ENCODE peak calls at places on chromosomes 13 and 19, in seven cellular contexts. W is ascending aorta, I is HCT116, J is mesendoderm, O is uterus, T is NT2/D1, Y is cardiac muscle cell. Z is an unnamed sample.
A peak's percentile ranks its signal among the peaks of the same experiment; 100 is the strongest.

GRCh38 chr19:6423499-6424189 is 967 bp downstream of the KHSRP start:
- DNase-seq in J (peak; percentile 91), Y (peak; percentile 57), T (peak; percentile 38), O (peak; percentile 34), I (no peak), W (peak; percentile 69), Z (no peak)

GRCh38 chr13:111486801-111487200 is 166.4 kb downstream of the TEX29 start:
- DNase-seq in O (no peak), W (peak; percentile 18), T (no peak), J (no peak), Y (no peak), I (no peak), Z (no peak)

GRCh38 chr19:8310342-8311055 is 2.3 kb upstream of the CD320 start:
- DNase-seq in Y (no peak), W (peak; percentile 42), T (no peak), I (no peak), O (no peak), J (no peak), Z (no peak)

GRCh38 chr13:97030705-97031452 is 36.6 kb upstream of the OXGR1 start:
- DNase-seq in W (no peak), Y (peak; percentile 83), O (no peak), T (no peak), J (peak; percentile 67), I (peak; percentile 46), Z (no peak)

GRCh38 chr19:21921691-21922180 is 85.8 kb upstream of the ZNF43 start:
- DNase-seq in T (no peak), O (no peak), I (no peak), J (no peak), W (peak; percentile 2), Y (no peak), Z (no peak)

GRCh38 chr13:52644108-52644507 is 1.9 kb downstream of the HNRNPA1L2 start:
- DNase-seq in O (no peak), Y (no peak), J (no peak), W (no peak), I (no peak), T (no peak), Z (no peak)

GRCh38 chr19:4474504-4475136 is 2.5 kb downstream of the HDGFL2 start:
- DNase-seq in T (peak; percentile 68), O (no peak), W (no peak), Y (peak; percentile 72), I (no peak), J (peak; percentile 94), Z (no peak)

GRCh38 chr19:48393559-48394330 is at the start of gene GRIN2D:
- DNase-seq in Y (peak; percentile 47), O (no peak), T (no peak), W (no peak), J (peak; percentile 78), I (no peak), Z (no peak)

GRCh38 chr19:33988601-33989000 is 183.7 kb upstream of the LSM14A start:
- DNase-seq in O (no peak), T (no peak), I (no peak), Y (no peak), J (peak; percentile 74), W (no peak), Z (no peak)

GRCh38 chr19:42176990-42177685 is 40.3 kb downstream of the DEDD2 start:
- DNase-seq in Y (peak; percentile 80), I (peak; percentile 18), W (peak; percentile 74), J (peak; percentile 88), O (peak; percentile 64), T (peak; percentile 60), Z (no peak)

GRCh38 chr19:29833614-29834261 is 21.9 kb downstream of the CCNE1 start:
- DNase-seq in J (no peak), W (no peak), T (no peak), O (no peak), Y (no peak), I (no peak), Z (no peak)

GRCh38 chr19:1875646-1876493 is 9.4 kb downstream of the ABHD17A start:
- DNase-seq in I (peak; percentile 68), W (peak; percentile 96), T (peak; percentile 90), Y (peak; percentile 93), J (peak; percentile 95), O (peak; percentile 88), Z (no peak)

GRCh38 chr13:48709213-48709612 is 55.5 kb downstream of the CYSLTR2 start:
- DNase-seq in O (no peak), I (no peak), T (no peak), W (no peak), Y (no peak), J (peak; percentile 13), Z (no peak)

GRCh38 chr13:106488075-106488474 is 47.4 kb downstream of the EFNB2 start:
- DNase-seq in Y (no peak), O (no peak), J (no peak), T (no peak), W (no peak), I (no peak), Z (no peak)

GRCh38 chr19:33804021-33804799 is 7.5 kb downstream of the KCTD15 start:
- DNase-seq in W (peak; percentile 85), O (peak; percentile 81), J (no peak), Y (peak; percentile 80), I (no peak), T (no peak), Z (no peak)

GRCh38 chr13:89584058-89584457 is 1763.4 kb upstream of the MIR17HG start:
- DNase-seq in I (no peak), O (no peak), W (no peak), T (no peak), J (peak; percentile 47), Y (peak; percentile 18), Z (no peak)

GRCh38 chr19:44782729-44783128 is 5.0 kb downstream of the CBLC start:
- DNase-seq in I (no peak), J (peak; percentile 36), O (no peak), T (no peak), Y (no peak), W (no peak), Z (no peak)
- H3K36me3 ChIP-seq in I (peaks cover 18% of the 10 kb centered on the region), J (no peaks in the 10 kb centered on the region), O (no peaks in the 10 kb centered on the region), T (no peaks in the 10 kb centered on the region), Y (no peaks in the 10 kb centered on the region), W (no peaks in the 10 kb centered on the region), Z (no peaks in the 10 kb centered on the region)

DNA sequence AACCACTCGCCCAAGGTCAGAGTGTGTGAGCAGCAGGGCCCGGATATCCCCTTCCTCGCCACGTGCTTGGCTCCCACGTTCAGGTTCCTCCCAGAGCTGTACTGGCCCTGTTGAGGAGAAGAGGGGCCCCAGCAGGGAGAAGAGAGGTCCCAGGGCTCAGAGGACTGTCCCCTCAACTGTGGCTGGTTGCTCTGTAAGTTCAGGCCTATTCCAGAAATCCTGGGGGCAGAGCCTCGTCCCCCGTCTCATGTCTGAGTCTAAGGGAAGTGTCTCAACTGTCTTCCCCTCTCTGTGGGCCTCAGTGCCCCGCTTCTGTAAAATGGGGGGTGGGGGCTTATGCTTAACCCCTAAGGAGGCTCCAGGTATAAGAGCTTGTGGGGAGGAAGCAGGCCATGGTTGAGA is 3.9 kb downstream of the PPP5C start:
- DNase-seq in T (no peak), W (no peak), J (no peak), O (no peak), I (no peak), Y (no peak), Z (no peak)
- H3K4me3 ChIP-seq in T (no peak overlapping the region), W (peak overlapping the region; percentile 8), J (no peak overlapping the region), O (no peak overlapping the region), I (no peak overlapping the region), Y (no peak overlapping the region), Z (no peak overlapping the region)

GRCh38 chr19:10182847-10183246 is 11.9 kb downstream of the DNMT1 start:
- DNase-seq in J (no peak), Y (no peak), W (no peak), O (no peak), I (no peak), T (no peak), Z (no peak)

GRCh38 chr19:10184636-10185035 is 10.1 kb downstream of the DNMT1 start:
- DNase-seq in J (no peak), T (no peak), W (no peak), I (no peak), Y (no peak), O (no peak), Z (no peak)

GRCh38 chr19:10183926-10184325 is 10.8 kb downstream of the DNMT1 start:
- DNase-seq in I (no peak), T (no peak), W (no peak), Y (no peak), J (no peak), O (no peak), Z (no peak)

GRCh38 chr19:10180459-10180858 is 14.3 kb downstream of the DNMT1 start:
- DNase-seq in Y (no peak), T (no peak), O (no peak), J (no peak), W (no peak), I (no peak), Z (no peak)
- H3K36me3 ChIP-seq in Y (peaks cover 16% of the 10 kb centered on the region), T (peaks cover 85% of the 10 kb centered on the region), O (no peaks in the 10 kb centered on the region), J (peaks cover 7% of the 10 kb centered on the region), W (peaks cover 58% of the 10 kb centered on the region), I (peaks cover 45% of the 10 kb centered on the region), Z (peaks cover 67% of the 10 kb centered on the region)

GRCh38 chr13:101915333-101915732 is 462.9 kb downstream of the ITGBL1 start:
- DNase-seq in W (no peak), Y (no peak), J (no peak), O (no peak), T (no peak), I (no peak), Z (no peak)
- H3K4me3 ChIP-seq in W (no peak overlapping the region), Y (no peak overlapping the region), J (no peak overlapping the region), O (no peak overlapping the region), T (no peak overlapping the region), I (no peak overlapping the region), Z (no peak overlapping the region)

Z was measured in SK-N-MC.